ENCODE peak calls at places on chromosome 10, in eight cellular contexts. One of them, this sample, is unnamed.

GRCh38 chr10:74231375-74231774 is 80.4 kb downstream of the ADK start:
- DNase-seq in endodermal cell: no peak
- DNase-seq in left ventricle myocardium inferior: no peak
- DNase-seq in fibroblast of lung: peak; percentile 56
- DNase-seq in heart right ventricle: no peak
- DNase-seq in SJSA1: no peak
- DNase-seq in CD4-positive, alpha-beta memory T cell: no peak
- DNase-seq in neural progenitor cell: no peak
- DNase-seq in this sample: no peak

GRCh38 chr10:37960738-37961137 is 15.7 kb downstream of the ZNF25 start:
- DNase-seq in endodermal cell: no peak
- DNase-seq in left ventricle myocardium inferior: no peak
- DNase-seq in fibroblast of lung: no peak
- DNase-seq in heart right ventricle: no peak
- DNase-seq in SJSA1: no peak
- DNase-seq in CD4-positive, alpha-beta memory T cell: no peak
- DNase-seq in neural progenitor cell: no peak
- DNase-seq in this sample: no peak

GRCh38 chr10:122114156-122114747 is 125.3 kb downstream of the TACC2 start:
- DNase-seq in endodermal cell: no peak
- DNase-seq in left ventricle myocardium inferior: no peak
- DNase-seq in fibroblast of lung: peak; percentile 40
- DNase-seq in heart right ventricle: peak; percentile 36
- DNase-seq in SJSA1: no peak
- DNase-seq in CD4-positive, alpha-beta memory T cell: no peak
- DNase-seq in neural progenitor cell: no peak
- DNase-seq in this sample: peak; percentile 91

GRCh38 chr10:113712755-113713154 is 33.0 kb downstream of the CASP7 start:
- DNase-seq in endodermal cell: peak; percentile 65
- DNase-seq in left ventricle myocardium inferior: no peak
- DNase-seq in fibroblast of lung: no peak
- DNase-seq in heart right ventricle: no peak
- DNase-seq in SJSA1: no peak
- DNase-seq in CD4-positive, alpha-beta memory T cell: no peak
- DNase-seq in neural progenitor cell: peak; percentile 12
- DNase-seq in this sample: no peak

GRCh38 chr10:71705582-71705981 is 14.0 kb downstream of the C10orf105 start:
- DNase-seq in endodermal cell: no peak
- DNase-seq in left ventricle myocardium inferior: no peak
- DNase-seq in fibroblast of lung: no peak
- DNase-seq in heart right ventricle: no peak
- DNase-seq in SJSA1: no peak
- DNase-seq in CD4-positive, alpha-beta memory T cell: no peak
- DNase-seq in neural progenitor cell: no peak
- DNase-seq in this sample: no peak

GRCh38 chr10:75910032-75910431 is 478.6 kb downstream of the LRMDA start:
- DNase-seq in endodermal cell: peak; percentile 4
- DNase-seq in left ventricle myocardium inferior: no peak
- DNase-seq in fibroblast of lung: peak; percentile 80
- DNase-seq in heart right ventricle: no peak
- DNase-seq in SJSA1: no peak
- DNase-seq in CD4-positive, alpha-beta memory T cell: no peak
- DNase-seq in neural progenitor cell: no peak
- DNase-seq in this sample: no peak

GRCh38 chr10:75398630-75399460 is 2.7 kb downstream of the ZNF503 start:
- DNase-seq in endodermal cell: peak; percentile 81
- DNase-seq in left ventricle myocardium inferior: peak; percentile 38
- DNase-seq in fibroblast of lung: peak; percentile 57
- DNase-seq in heart right ventricle: peak; percentile 33
- DNase-seq in SJSA1: no peak
- DNase-seq in CD4-positive, alpha-beta memory T cell: no peak
- DNase-seq in neural progenitor cell: peak; percentile 83
- DNase-seq in this sample: peak; percentile 68

GRCh38 chr10:114519756-114520288 is 115.5 kb upstream of the AFAP1L2 start:
- DNase-seq in endodermal cell: no peak
- DNase-seq in left ventricle myocardium inferior: no peak
- DNase-seq in fibroblast of lung: no peak
- DNase-seq in heart right ventricle: no peak
- DNase-seq in SJSA1: no peak
- DNase-seq in CD4-positive, alpha-beta memory T cell: no peak
- DNase-seq in neural progenitor cell: no peak
- DNase-seq in this sample: no peak

GRCh38 chr10:21194510-21194993 is 297.4 kb upstream of the NEBL start:
- DNase-seq in endodermal cell: no peak
- DNase-seq in left ventricle myocardium inferior: no peak
- DNase-seq in fibroblast of lung: peak; percentile 73
- DNase-seq in heart right ventricle: no peak
- DNase-seq in SJSA1: no peak
- DNase-seq in CD4-positive, alpha-beta memory T cell: no peak
- DNase-seq in neural progenitor cell: no peak
- DNase-seq in this sample: no peak

GRCh38 chr10:88101666-88102065 is 238.2 kb downstream of the PTEN start:
- DNase-seq in endodermal cell: no peak
- DNase-seq in left ventricle myocardium inferior: no peak
- DNase-seq in fibroblast of lung: no peak
- DNase-seq in heart right ventricle: no peak
- DNase-seq in SJSA1: no peak
- DNase-seq in CD4-positive, alpha-beta memory T cell: no peak
- DNase-seq in neural progenitor cell: no peak
- DNase-seq in this sample: no peak
- H3K4me3 ChIP-seq in endodermal cell: no peak overlapping the region
- H3K4me3 ChIP-seq in left ventricle myocardium inferior: no peak overlapping the region
- H3K4me3 ChIP-seq in fibroblast of lung: no peak overlapping the region
- H3K4me3 ChIP-seq in heart right ventricle: no peak overlapping the region
- H3K4me3 ChIP-seq in SJSA1: no peak overlapping the region
- H3K4me3 ChIP-seq in CD4-positive, alpha-beta memory T cell: no peak overlapping the region
- H3K4me3 ChIP-seq in neural progenitor cell: no peak overlapping the region
- H3K4me3 ChIP-seq in this sample: no peak overlapping the region

GRCh38 chr10:103492655-103493261 is 747 bp upstream of the NEURL1 start:
- DNase-seq in endodermal cell: no peak
- DNase-seq in left ventricle myocardium inferior: no peak
- DNase-seq in fibroblast of lung: no peak
- DNase-seq in heart right ventricle: no peak
- DNase-seq in SJSA1: no peak
- DNase-seq in CD4-positive, alpha-beta memory T cell: no peak
- DNase-seq in neural progenitor cell: no peak
- DNase-seq in this sample: no peak

GRCh38 chr10:103493911-103494877 is 689 bp downstream of the NEURL1 start:
- DNase-seq in endodermal cell: peak; percentile 73
- DNase-seq in left ventricle myocardium inferior: no peak
- DNase-seq in fibroblast of lung: no peak
- DNase-seq in heart right ventricle: no peak
- DNase-seq in SJSA1: no peak
- DNase-seq in CD4-positive, alpha-beta memory T cell: peak; percentile 48
- DNase-seq in neural progenitor cell: peak; percentile 57
- DNase-seq in this sample: no peak

GRCh38 chr10:103493362-103493871 is at the start of gene NEURL1:
- DNase-seq in endodermal cell: peak; percentile 77
- DNase-seq in left ventricle myocardium inferior: no peak
- DNase-seq in fibroblast of lung: no peak
- DNase-seq in heart right ventricle: no peak
- DNase-seq in SJSA1: no peak
- DNase-seq in CD4-positive, alpha-beta memory T cell: peak; percentile 59
- DNase-seq in neural progenitor cell: peak; percentile 94
- DNase-seq in this sample: no peak

GRCh38 chr10:103497161-103497915 is 3.8 kb downstream of the NEURL1 start:
- DNase-seq in endodermal cell: peak; percentile 24
- DNase-seq in left ventricle myocardium inferior: no peak
- DNase-seq in fibroblast of lung: no peak
- DNase-seq in heart right ventricle: no peak
- DNase-seq in SJSA1: no peak
- DNase-seq in CD4-positive, alpha-beta memory T cell: no peak
- DNase-seq in neural progenitor cell: no peak
- DNase-seq in this sample: no peak

DNA sequence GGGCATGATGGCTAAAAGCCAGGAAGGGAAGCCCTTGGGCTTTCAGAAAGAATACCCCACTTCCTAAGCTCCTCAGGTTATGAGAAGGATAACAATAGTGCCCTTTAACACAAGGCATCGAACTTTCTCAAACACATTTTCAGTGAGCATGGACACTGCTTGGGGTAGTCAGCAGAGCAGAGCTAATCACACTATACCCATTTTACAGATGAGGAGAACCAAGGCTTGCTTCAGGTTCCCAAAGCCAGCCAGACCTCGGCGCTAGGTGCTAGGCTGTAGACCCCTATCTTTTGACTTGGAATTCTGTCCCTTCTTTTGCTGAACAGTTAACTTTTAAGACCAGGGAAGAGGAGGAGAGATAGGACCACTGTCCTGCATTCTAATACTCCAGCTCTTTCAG is 1.8 kb downstream of the NEURL1 start:
- DNase-seq in endodermal cell: no peak
- DNase-seq in left ventricle myocardium inferior: no peak
- DNase-seq in fibroblast of lung: no peak
- DNase-seq in heart right ventricle: no peak
- DNase-seq in SJSA1: no peak
- DNase-seq in CD4-positive, alpha-beta memory T cell: no peak
- DNase-seq in neural progenitor cell: no peak
- DNase-seq in this sample: no peak
- H3K4me1 ChIP-seq in endodermal cell: no peaks in the 10 kb centered on the region
- H3K4me1 ChIP-seq in left ventricle myocardium inferior: peaks cover 28% of the 10 kb centered on the region
- H3K4me1 ChIP-seq in fibroblast of lung: peaks cover 18% of the 10 kb centered on the region
- H3K4me1 ChIP-seq in heart right ventricle: peaks cover 7% of the 10 kb centered on the region
- H3K4me1 ChIP-seq in SJSA1: peaks cover 22% of the 10 kb centered on the region
- H3K4me1 ChIP-seq in CD4-positive, alpha-beta memory T cell: peaks cover 20% of the 10 kb centered on the region
- H3K4me1 ChIP-seq in neural progenitor cell: peaks cover 12% of the 10 kb centered on the region
- H3K4me1 ChIP-seq in this sample: no peaks in the 10 kb centered on the region

GRCh38 chr10:92493362-92493761 is 80.5 kb downstream of the IDE start:
- DNase-seq in endodermal cell: no peak
- DNase-seq in left ventricle myocardium inferior: no peak
- DNase-seq in fibroblast of lung: no peak
- DNase-seq in heart right ventricle: no peak
- DNase-seq in SJSA1: no peak
- DNase-seq in CD4-positive, alpha-beta memory T cell: no peak
- DNase-seq in neural progenitor cell: no peak
- DNase-seq in this sample: no peak

GRCh38 chr10:92492748-92493240 is 81.1 kb downstream of the IDE start:
- DNase-seq in endodermal cell: no peak
- DNase-seq in left ventricle myocardium inferior: no peak
- DNase-seq in fibroblast of lung: no peak
- DNase-seq in heart right ventricle: no peak
- DNase-seq in SJSA1: no peak
- DNase-seq in CD4-positive, alpha-beta memory T cell: no peak
- DNase-seq in neural progenitor cell: no peak
- DNase-seq in this sample: no peak

GRCh38 chr10:92490387-92490786 is 83.5 kb downstream of the IDE start:
- DNase-seq in endodermal cell: no peak
- DNase-seq in left ventricle myocardium inferior: no peak
- DNase-seq in fibroblast of lung: no peak
- DNase-seq in heart right ventricle: no peak
- DNase-seq in SJSA1: peak; percentile 60
- DNase-seq in CD4-positive, alpha-beta memory T cell: no peak
- DNase-seq in neural progenitor cell: no peak
- DNase-seq in this sample: no peak

GRCh38 chr10:92494522-92494921 is 79.4 kb downstream of the IDE start:
- DNase-seq in endodermal cell: no peak
- DNase-seq in left ventricle myocardium inferior: no peak
- DNase-seq in fibroblast of lung: peak; percentile 58
- DNase-seq in heart right ventricle: no peak
- DNase-seq in SJSA1: no peak
- DNase-seq in CD4-positive, alpha-beta memory T cell: no peak
- DNase-seq in neural progenitor cell: no peak
- DNase-seq in this sample: no peak
- H3K36me3 ChIP-seq in endodermal cell: peaks cover 56% of the 10 kb centered on the region
- H3K36me3 ChIP-seq in left ventricle myocardium inferior: peaks cover 56% of the 10 kb centered on the region
- H3K36me3 ChIP-seq in fibroblast of lung: peaks cover 2% of the 10 kb centered on the region
- H3K36me3 ChIP-seq in heart right ventricle: no peaks in the 10 kb centered on the region
- H3K36me3 ChIP-seq in SJSA1: peaks cover 55% of the 10 kb centered on the region
- H3K36me3 ChIP-seq in CD4-positive, alpha-beta memory T cell: peaks cover 6% of the 10 kb centered on the region
- H3K36me3 ChIP-seq in neural progenitor cell: no peaks in the 10 kb centered on the region
- H3K36me3 ChIP-seq in this sample: peaks cover 21% of the 10 kb centered on the region

DNA sequence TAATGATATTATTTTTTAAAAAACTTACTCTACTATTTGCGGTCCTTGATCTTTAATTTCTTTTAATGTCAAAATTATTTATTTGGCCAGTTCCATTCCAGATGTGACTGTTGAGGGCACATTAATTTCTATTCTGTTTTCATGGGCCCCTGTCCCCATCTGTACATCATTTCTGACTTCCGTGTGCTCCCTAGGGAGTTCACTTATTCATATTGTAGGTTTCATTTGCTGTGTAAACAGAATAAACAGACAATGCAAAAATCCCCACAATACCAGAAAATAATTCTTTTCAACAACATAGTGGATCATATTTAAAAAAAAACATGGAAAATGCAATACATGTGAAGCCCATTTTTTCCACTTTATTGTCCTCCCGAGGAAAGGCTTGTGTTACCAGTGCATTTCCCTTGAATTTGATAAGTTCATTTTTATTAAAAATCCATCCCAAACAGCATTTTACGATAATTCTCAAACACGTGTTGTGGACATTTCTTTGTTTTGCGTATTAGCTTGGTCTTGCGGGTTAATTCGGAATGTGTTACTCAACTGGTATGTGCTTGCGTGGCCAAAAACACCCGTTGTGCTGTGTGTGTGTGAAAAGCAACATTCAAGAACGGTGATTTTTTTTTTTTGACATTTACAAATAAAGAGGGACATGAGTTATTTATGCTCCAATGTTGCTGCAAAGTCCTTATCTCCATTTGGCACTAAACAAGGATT is 138.4 kb downstream of the MGMT start:
- DNase-seq in endodermal cell: peak; percentile 20
- DNase-seq in left ventricle myocardium inferior: no peak
- DNase-seq in fibroblast of lung: peak; percentile 9
- DNase-seq in heart right ventricle: no peak
- DNase-seq in SJSA1: no peak
- DNase-seq in CD4-positive, alpha-beta memory T cell: no peak
- DNase-seq in neural progenitor cell: no peak
- DNase-seq in this sample: no peak
- H3K4me3 ChIP-seq in endodermal cell: no peak overlapping the region
- H3K4me3 ChIP-seq in left ventricle myocardium inferior: no peak overlapping the region
- H3K4me3 ChIP-seq in fibroblast of lung: no peak overlapping the region
- H3K4me3 ChIP-seq in heart right ventricle: no peak overlapping the region
- H3K4me3 ChIP-seq in SJSA1: no peak overlapping the region
- H3K4me3 ChIP-seq in CD4-positive, alpha-beta memory T cell: no peak overlapping the region
- H3K4me3 ChIP-seq in neural progenitor cell: no peak overlapping the region
- H3K4me3 ChIP-seq in this sample: no peak overlapping the region

GRCh38 chr10:44933451-44933850 is 22.3 kb downstream of the TMEM72 start:
- DNase-seq in endodermal cell: no peak
- DNase-seq in left ventricle myocardium inferior: no peak
- DNase-seq in fibroblast of lung: no peak
- DNase-seq in heart right ventricle: no peak
- DNase-seq in SJSA1: no peak
- DNase-seq in CD4-positive, alpha-beta memory T cell: no peak
- DNase-seq in neural progenitor cell: no peak
- DNase-seq in this sample: no peak
- H3K4me1 ChIP-seq in endodermal cell: no peaks in the 10 kb centered on the region
- H3K4me1 ChIP-seq in left ventricle myocardium inferior: peaks cover 47% of the 10 kb centered on the region
- H3K4me1 ChIP-seq in fibroblast of lung: no peaks in the 10 kb centered on the region
- H3K4me1 ChIP-seq in heart right ventricle: peaks cover 30% of the 10 kb centered on the region
- H3K4me1 ChIP-seq in SJSA1: peaks cover 38% of the 10 kb centered on the region
- H3K4me1 ChIP-seq in CD4-positive, alpha-beta memory T cell: no peaks in the 10 kb centered on the region
- H3K4me1 ChIP-seq in neural progenitor cell: no peaks in the 10 kb centered on the region
- H3K4me1 ChIP-seq in this sample: peaks cover 14% of the 10 kb centered on the region